ENCODE peak calls at places on chromosomes 2 and 18, in ten cellular contexts. K is GM23248; I is tibial artery; W is CD8-positive, alpha-beta T cell; D is left ventricle myocardium inferior; S is astrocyte; A is body of pancreas; Y is HCT116; O is Peyer's patch; Q is neuronal stem cell. F is an unnamed sample.

GRCh38 chr2:120661551-120661950 is 74.1 kb upstream of the GLI2 start:
- DNase-seq in K (peak; percentile 35), I (no peak), W (no peak), D (peak; percentile 77), S (peak; percentile 10), A (peak; percentile 66), Y (no peak), O (no peak), Q (no peak), F (peak; percentile 89)

GRCh38 chr18:49778826-49779465 is 34.4 kb downstream of the ACAA2 start:
- DNase-seq in K (no peak), I (no peak), W (no peak), D (no peak), S (no peak), A (no peak), Y (no peak), O (no peak), Q (no peak), F (no peak)

GRCh38 chr2:32416519-32416918 is 59.7 kb downstream of the BIRC6 start:
- DNase-seq in K (no peak), I (no peak), W (no peak), D (no peak), S (no peak), A (no peak), Y (no peak), O (no peak), Q (no peak), F (no peak)

GRCh38 chr2:132703396-132703795 is 33.4 kb upstream of the LYPD1 start:
- DNase-seq in K (no peak), I (no peak), W (no peak), D (no peak), S (peak; percentile 62), A (no peak), Y (no peak), O (no peak), Q (no peak), F (no peak)

GRCh38 chr2:97715951-97716694 is 2.7 kb downstream of the ZAP70 start:
- DNase-seq in K (no peak), I (peak; percentile 56), W (no peak), D (no peak), S (no peak), A (no peak), Y (no peak), O (peak; percentile 31), Q (no peak), F (peak; percentile 11)

GRCh38 chr2:33029459-33029858 is 82.7 kb downstream of the LTBP1 start:
- DNase-seq in K (no peak), I (peak; percentile 76), W (no peak), D (no peak), S (no peak), A (no peak), Y (no peak), O (no peak), Q (no peak), F (no peak)

GRCh38 chr2:37457401-37457901 is 113.0 kb downstream of the QPCT start:
- DNase-seq in K (peak; percentile 73), I (no peak), W (no peak), D (no peak), S (peak; percentile 87), A (no peak), Y (no peak), O (no peak), Q (no peak), F (no peak)

GRCh38 chr2:1104364-1104763 is 153.7 kb downstream of the SNTG2 start:
- DNase-seq in K (no peak), I (no peak), W (no peak), D (no peak), S (no peak), A (no peak), Y (no peak), O (no peak), Q (no peak), F (no peak)

GRCh38 chr2:202056611-202057010 is 16.4 kb upstream of the KIAA2012 start:
- DNase-seq in K (peak; percentile 24), I (no peak), W (no peak), D (no peak), S (no peak), A (no peak), Y (no peak), O (no peak), Q (no peak), F (no peak)

GRCh38 chr2:221097568-221097915 is 474.6 kb downstream of the EPHA4 start:
- DNase-seq in K (peak; percentile 94), I (no peak), W (no peak), D (no peak), S (peak; percentile 94), A (no peak), Y (no peak), O (no peak), Q (no peak), F (no peak)

GRCh38 chr2:228705331-228705730 is 523.8 kb upstream of the SPHKAP start:
- DNase-seq in K (no peak), I (no peak), W (no peak), D (no peak), S (no peak), A (no peak), Y (no peak), O (no peak), Q (no peak), F (no peak)

GRCh38 chr2:202193305-202193704 is 45.1 kb downstream of the SUMO1 start:
- DNase-seq in K (no peak), I (no peak), W (no peak), D (no peak), S (no peak), A (no peak), Y (no peak), O (no peak), Q (no peak), F (no peak)

GRCh38 chr2:28694364-28694763 is 57.3 kb upstream of the PPP1CB start:
- DNase-seq in K (no peak), I (no peak), W (no peak), D (no peak), S (no peak), A (no peak), Y (no peak), O (no peak), Q (no peak), F (no peak)

GRCh38 chr2:79369127-79369526 is 143.7 kb upstream of the CTNNA2 start:
- DNase-seq in K (no peak), I (no peak), W (no peak), D (no peak), S (no peak), A (no peak), Y (no peak), O (no peak), Q (no peak), F (no peak)

GRCh38 chr2:222362336-222362735 is 62.0 kb upstream of the SGPP2 start:
- DNase-seq in K (no peak), I (no peak), W (no peak), D (no peak), S (peak; percentile 23), A (no peak), Y (no peak), O (no peak), Q (no peak), F (no peak)

GRCh38 chr2:205994344-205994743 is 91.6 kb downstream of the INO80D start:
- DNase-seq in K (no peak), I (no peak), W (no peak), D (no peak), S (no peak), A (no peak), Y (no peak), O (no peak), Q (no peak), F (no peak)

GRCh38 chr2:191560594-191560993 is 117.3 kb upstream of the NABP1 start:
- DNase-seq in K (no peak), I (no peak), W (no peak), D (no peak), S (no peak), A (no peak), Y (no peak), O (no peak), Q (no peak), F (no peak)
- H3K27ac ChIP-seq in K (no peak overlapping the region), I (no peak overlapping the region), W (no peak overlapping the region), D (no peak overlapping the region), S (no peak overlapping the region), A (no peak overlapping the region), Y (no peak overlapping the region), O (no peak overlapping the region), Q (no peak overlapping the region), F (no peak overlapping the region)

DNA sequence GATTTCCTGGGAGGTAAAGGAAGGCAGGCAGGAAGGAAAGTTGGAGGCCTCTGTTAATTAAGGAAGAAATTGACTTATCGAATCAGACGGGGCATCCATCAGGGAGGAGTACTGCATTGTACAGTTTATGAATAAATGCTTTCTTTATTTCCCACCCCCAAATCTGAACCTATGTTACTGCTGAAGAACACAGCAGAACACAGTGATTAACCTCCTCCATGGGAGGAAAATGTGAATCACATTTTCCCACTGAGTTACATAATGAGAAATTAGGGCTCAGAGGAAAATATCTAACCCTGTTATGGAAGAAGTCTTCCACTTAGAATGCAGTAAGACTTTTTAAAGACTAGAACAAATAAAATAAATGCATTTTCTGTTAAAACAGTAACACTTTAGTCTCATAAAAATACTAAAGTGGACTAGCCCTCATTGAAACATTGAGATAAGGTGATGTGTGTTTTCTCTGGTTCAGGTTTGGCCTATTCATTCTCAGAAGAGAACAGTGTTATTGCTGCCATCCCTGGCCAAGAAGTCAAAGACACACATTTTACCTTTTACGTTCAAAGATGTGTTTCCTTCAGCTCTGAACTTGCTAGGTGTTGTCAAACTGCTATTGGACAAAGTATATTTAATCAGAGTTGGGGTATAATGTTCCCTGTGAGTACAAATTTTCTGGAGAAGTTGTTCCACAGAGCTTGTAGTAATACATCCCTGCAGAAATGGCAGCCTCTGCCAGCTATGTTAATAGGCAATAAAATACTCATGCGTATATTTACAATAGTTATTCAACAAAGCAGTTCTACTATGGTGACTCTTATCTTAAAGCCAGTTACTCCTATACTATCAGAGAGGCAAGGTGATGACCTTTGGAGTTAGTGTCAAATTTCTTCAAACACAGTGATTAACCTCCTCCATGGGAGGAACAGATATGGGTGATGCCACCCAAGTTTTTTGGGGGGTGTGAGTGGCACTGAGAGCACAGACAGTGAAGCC is 11.1 kb downstream of the DNAH6 start:
- DNase-seq in K (peak; percentile 30), I (no peak), W (no peak), D (no peak), S (peak; percentile 12), A (no peak), Y (no peak), O (no peak), Q (no peak), F (no peak)
- H3K4me1 ChIP-seq in K (no peaks in the 10 kb centered on the region), I (no peaks in the 10 kb centered on the region), W (peaks cover 14% of the 10 kb centered on the region), D (no peaks in the 10 kb centered on the region), S (no peaks in the 10 kb centered on the region), A (no peaks in the 10 kb centered on the region), Y (no peaks in the 10 kb centered on the region), O (no peaks in the 10 kb centered on the region), Q (no peaks in the 10 kb centered on the region), F (no peaks in the 10 kb centered on the region)

GRCh38 chr2:159795781-159796667 is 2.0 kb downstream of the CD302 start:
- DNase-seq in K (no peak), I (no peak), W (no peak), D (no peak), S (peak; percentile 22), A (no peak), Y (no peak), O (no peak), Q (no peak), F (no peak)
- H3K4me3 ChIP-seq in K (peak overlapping the region; percentile 93), I (peak overlapping the region; percentile 70), W (no peak overlapping the region), D (peak overlapping the region; percentile 83), S (no peak overlapping the region), A (no peak overlapping the region), Y (no peak overlapping the region), O (no peak overlapping the region), Q (no peak overlapping the region), F (no peak overlapping the region)

DNA sequence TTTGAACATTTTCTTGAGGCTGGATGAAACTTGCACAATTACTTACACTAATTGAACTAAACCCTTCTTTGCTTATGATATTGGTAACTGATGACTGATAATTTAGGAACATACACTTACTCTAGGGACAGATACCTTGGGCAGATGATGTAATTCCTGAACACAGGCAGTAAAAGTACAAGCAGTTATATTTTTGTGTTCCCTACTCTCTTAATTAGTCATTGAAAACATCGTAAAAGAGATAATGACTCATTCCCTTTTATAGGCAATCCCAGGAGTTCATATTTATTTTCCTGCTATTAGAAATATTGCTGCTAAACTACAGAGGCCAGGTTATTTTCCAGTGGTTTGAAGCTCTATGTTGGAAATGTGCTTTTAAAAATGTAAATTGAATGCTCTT is 46.4 kb downstream of the CCDC85A start:
- DNase-seq in K (peak; percentile 62), I (no peak), W (no peak), D (no peak), S (peak; percentile 32), A (no peak), Y (peak; percentile 24), O (no peak), Q (no peak), F (no peak)
- H3K27ac ChIP-seq in K (peak overlapping the region; percentile 14), I (no peak overlapping the region), W (no peak overlapping the region), D (no peak overlapping the region), S (no peak overlapping the region), A (no peak overlapping the region), Y (no peak overlapping the region), O (no peak overlapping the region), Q (no peak overlapping the region), F (no peak overlapping the region)